ENCODE peak calls at places on chromosomes 4 and X, in eight cellular contexts. O, M, F, G, P, Q, D and L are unnamed samples.

GRCh38 chr4:4430492-4431195 is 43.7 kb downstream of the NSG1 start:
- DNase-seq in P (peak; percentile 21), M (peak; percentile 81), G (no peak), F (peak; percentile 5), Q (peak; percentile 61), O (peak; percentile 51), D (peak; percentile 41), L (no peak)

GRCh38 chrX:136268051-136269048 is 17.1 kb upstream of the MAP7D3 start:
- DNase-seq in D (peak; percentile 40), Q (no peak), O (no peak), F (peak; percentile 54), G (no peak), M (peak; percentile 18), P (peak; percentile 18), L (peak; percentile 14)

GRCh38 chrX:97844943-97845342 is 961.2 kb downstream of the RPA4 start:
- DNase-seq in F (no peak), Q (no peak), D (no peak), G (peak; percentile 35), P (no peak), O (no peak), M (no peak), L (no peak)

GRCh38 chrX:54043084-54043483 is 1.2 kb downstream of the PHF8 start:
- DNase-seq in O (no peak), P (no peak), M (no peak), G (no peak), D (no peak), Q (no peak), F (peak; percentile 7), L (no peak)

GRCh38 chrX:50920132-50920531 is 9.6 kb downstream of the BMP15 start:
- DNase-seq in P (no peak), Q (no peak), F (no peak), M (peak; percentile 27), O (no peak), D (peak; percentile 20), G (no peak), L (no peak)

GRCh38 chr4:4849106-4849505 is 10.4 kb upstream of the MSX1 start:
- DNase-seq in F (no peak), O (no peak), G (no peak), D (no peak), Q (no peak), P (no peak), M (no peak), L (no peak)

GRCh38 chr4:89598602-89599001 is 238.4 kb downstream of the SNCA start:
- DNase-seq in Q (peak; percentile 1), M (peak; percentile 26), D (no peak), G (no peak), P (no peak), F (no peak), O (no peak), L (no peak)

GRCh38 chr4:1690698-1691097 is 6.6 kb upstream of the FAM53A start:
- DNase-seq in P (no peak), G (no peak), O (no peak), Q (no peak), D (no peak), F (no peak), M (no peak), L (no peak)

GRCh38 chrX:30653415-30654131 is at the start of gene GK:
- DNase-seq in Q (no peak), P (peak; percentile 3), O (no peak), M (peak; percentile 4), D (peak; percentile 16), G (peak; percentile 58), F (no peak), L (peak; percentile 5)

GRCh38 chr4:42371306-42372063 is 25.8 kb upstream of the SHISA3 start:
- DNase-seq in Q (peak; percentile 31), D (peak; percentile 58), O (no peak), M (peak; percentile 40), P (no peak), G (no peak), F (peak; percentile 3), L (no peak)

GRCh38 chrX:40012800-40013682 is 84.7 kb downstream of the BCOR start:
- DNase-seq in F (no peak), P (no peak), M (no peak), O (no peak), G (peak; percentile 81), Q (peak; percentile 31), D (no peak), L (no peak)

GRCh38 chr4:98662619-98663225 is 4.3 kb upstream of the TSPAN5 start:
- DNase-seq in D (no peak), O (no peak), F (peak; percentile 57), M (no peak), Q (no peak), P (peak; percentile 24), G (no peak), L (peak; percentile 33)

GRCh38 chr4:85127653-85128052 is 161.2 kb upstream of the WDFY3 start:
- DNase-seq in M (peak; percentile 51), D (peak; percentile 28), P (no peak), Q (no peak), O (peak; percentile 45), F (no peak), G (no peak), L (no peak)

GRCh38 chr4:182628000-182628399 is 289.2 kb downstream of the DCTD start:
- DNase-seq in M (no peak), P (no peak), G (no peak), D (no peak), Q (no peak), O (no peak), F (no peak), L (no peak)

GRCh38 chr4:143185253-143186107 is 763 bp downstream of the USP38 start:
- DNase-seq in F (no peak), D (no peak), O (peak; percentile 81), M (no peak), Q (no peak), G (peak; percentile 54), P (peak; percentile 17), L (peak; percentile 6)

GRCh38 chr4:110550260-110550659 is 72.6 kb downstream of the PITX2 start:
- DNase-seq in O (no peak), F (no peak), G (no peak), Q (no peak), P (no peak), M (peak; percentile 78), D (no peak), L (no peak)

GRCh38 chr4:76354517-76355473 is 48.3 kb downstream of the STBD1 start:
- DNase-seq in Q (no peak), F (no peak), M (no peak), D (no peak), G (no peak), O (no peak), P (no peak), L (no peak)

GRCh38 chr4:48827622-48828021 is 3.3 kb upstream of the OCIAD1 start:
- DNase-seq in M (peak; percentile 7), Q (no peak), D (no peak), G (no peak), O (no peak), P (no peak), F (no peak), L (no peak)

GRCh38 chr4:140296335-140296753 is 77.1 kb upstream of the SCOC start:
- DNase-seq in O (no peak), M (peak; percentile 84), F (no peak), Q (peak; percentile 92), G (peak; percentile 50), P (no peak), D (no peak), L (no peak)

GRCh38 chr4:76361689-76362412 is 55.3 kb downstream of the STBD1 start:
- DNase-seq in F (no peak), P (no peak), M (no peak), Q (no peak), D (no peak), G (no peak), O (no peak), L (no peak)

GRCh38 chr4:1171306-1172227 is 816 bp downstream of the SPON2 start:
- DNase-seq in O (peak; percentile 72), D (no peak), F (peak; percentile 61), G (no peak), M (no peak), Q (no peak), P (peak; percentile 34), L (peak; percentile 30)

GRCh38 chrX:63764946-63765345 is 20.1 kb downstream of the ARHGEF9 start:
- DNase-seq in D (no peak), P (no peak), F (no peak), G (no peak), M (peak; percentile 83), Q (no peak), O (no peak), L (no peak)

GRCh38 chr4:4572821-4573220 is 31.0 kb upstream of the STX18 start:
- DNase-seq in G (no peak), F (no peak), P (no peak), O (no peak), M (no peak), D (no peak), Q (no peak), L (no peak)

GRCh38 chr4:70746179-70746839 is 24.5 kb downstream of the RUFY3 start:
- DNase-seq in Q (peak; percentile 40), G (no peak), O (no peak), P (no peak), M (no peak), F (no peak), D (no peak), L (no peak)

GRCh38 chrX:53713987-53714579 is 27.6 kb upstream of the HUWE1 start:
- DNase-seq in F (peak; percentile 24), G (no peak), D (no peak), Q (no peak), O (no peak), M (no peak), P (no peak), L (no peak)

GRCh38 chr4:16055937-16056336 is 27.9 kb downstream of the PROM1 start:
- DNase-seq in P (no peak), G (no peak), O (no peak), F (no peak), Q (no peak), M (no peak), D (no peak), L (no peak)

GRCh38 chr4:81030617-81031388 is at the start of gene BMP3:
- DNase-seq in Q (no peak), O (peak; percentile 81), D (no peak), F (no peak), G (no peak), P (no peak), M (peak; percentile 7), L (no peak)

GRCh38 chrX:42366181-42366580 is 411.8 kb downstream of the PPP1R2C start:
- DNase-seq in O (no peak), M (no peak), D (no peak), Q (no peak), F (no peak), G (no peak), P (no peak), L (no peak)

GRCh38 chrX:15530318-15530717 is 29.7 kb downstream of the BMX start:
- DNase-seq in P (no peak), F (no peak), G (no peak), D (no peak), Q (no peak), O (no peak), M (no peak), L (no peak)

GRCh38 chr4:93659629-93660028 is 168.9 kb upstream of the ATOH1 start:
- DNase-seq in D (no peak), G (no peak), Q (no peak), P (no peak), F (no peak), M (peak; percentile 23), O (no peak), L (no peak)

GRCh38 chr4:41531561-41532245 is 6.3 kb upstream of the LIMCH1 start:
- DNase-seq in P (no peak), O (no peak), G (no peak), F (no peak), M (no peak), D (no peak), Q (no peak), L (no peak)

GRCh38 chr4:71595576-71596108 is 188.2 kb downstream of the GC start:
- DNase-seq in P (no peak), G (no peak), M (no peak), Q (no peak), O (no peak), F (no peak), D (no peak), L (no peak)

GRCh38 chr4:129839687-129840086 is 743.7 kb downstream of the C4orf33 start:
- DNase-seq in Q (no peak), D (no peak), M (peak; percentile 13), F (no peak), G (no peak), O (no peak), P (no peak), L (no peak)

GRCh38 chr4:498328-498919 is 532 bp downstream of the ZNF721 start:
- DNase-seq in Q (no peak), D (no peak), O (no peak), P (no peak), F (no peak), M (no peak), G (no peak), L (peak; percentile 12)